ENCODE peak calls at places on chromosomes 13 and 19, in seven cellular contexts. Q is esophagus squamous epithelium, G is epithelial cell of proximal tubule, F is IMR-90, Z is AG09319, I is upper lobe of right lung, U is fibroblast of lung. E is an unnamed sample.

GRCh38 chr13:39451860-39452301 is 151.1 kb downstream of the LHFPL6 start:
- DNase-seq in Z (no peak), I (no peak), F (peak; percentile 30), Q (no peak), U (peak; percentile 58), G (no peak), E (no peak)

GRCh38 chr19:13537454-13537853 is 31.2 kb upstream of the CACNA1A start:
- DNase-seq in I (no peak), Q (no peak), G (no peak), F (no peak), U (no peak), Z (no peak), E (no peak)

GRCh38 chr19:17420267-17420924 is 549 bp downstream of the MVB12A start:
- DNase-seq in I (peak; percentile 76), Z (no peak), G (no peak), U (no peak), F (no peak), Q (no peak), E (no peak)

GRCh38 chr13:37136187-37136586 is 30.7 kb upstream of the CSNK1A1L start:
- DNase-seq in Z (no peak), I (no peak), G (no peak), F (peak; percentile 17), U (no peak), Q (no peak), E (no peak)

GRCh38 chr19:39363909-39364457 is 21.8 kb downstream of the SAMD4B start:
- DNase-seq in Z (no peak), Q (no peak), U (peak; percentile 67), I (peak; percentile 40), F (peak; percentile 80), G (no peak), E (no peak)

GRCh38 chr19:33459220-33459619 is 62.4 kb downstream of the PEPD start:
- DNase-seq in I (no peak), G (no peak), U (no peak), Z (no peak), Q (no peak), F (no peak), E (no peak)

GRCh38 chr19:11496391-11497163 is 9.1 kb downstream of the ZNF653 start:
- DNase-seq in Q (no peak), F (peak; percentile 86), G (peak; percentile 16), I (peak; percentile 82), U (peak; percentile 83), Z (peak; percentile 29), E (peak; percentile 71)

GRCh38 chr19:38251564-38252051 is 4.6 kb downstream of the PPP1R14A start:
- DNase-seq in G (no peak), Z (no peak), U (peak; percentile 41), F (no peak), Q (no peak), I (no peak), E (peak; percentile 80)

GRCh38 chr13:98838776-98839175 is 86.3 kb upstream of the SLC15A1 start:
- DNase-seq in I (no peak), Z (no peak), F (peak; percentile 50), G (no peak), Q (no peak), U (peak; percentile 42), E (no peak)

GRCh38 chr13:75480691-75481175 is 1.2 kb downstream of the TBC1D4 start:
- DNase-seq in U (peak; percentile 63), I (peak; percentile 83), Q (no peak), Z (no peak), G (no peak), F (peak; percentile 37), E (peak; percentile 74)

DNA sequence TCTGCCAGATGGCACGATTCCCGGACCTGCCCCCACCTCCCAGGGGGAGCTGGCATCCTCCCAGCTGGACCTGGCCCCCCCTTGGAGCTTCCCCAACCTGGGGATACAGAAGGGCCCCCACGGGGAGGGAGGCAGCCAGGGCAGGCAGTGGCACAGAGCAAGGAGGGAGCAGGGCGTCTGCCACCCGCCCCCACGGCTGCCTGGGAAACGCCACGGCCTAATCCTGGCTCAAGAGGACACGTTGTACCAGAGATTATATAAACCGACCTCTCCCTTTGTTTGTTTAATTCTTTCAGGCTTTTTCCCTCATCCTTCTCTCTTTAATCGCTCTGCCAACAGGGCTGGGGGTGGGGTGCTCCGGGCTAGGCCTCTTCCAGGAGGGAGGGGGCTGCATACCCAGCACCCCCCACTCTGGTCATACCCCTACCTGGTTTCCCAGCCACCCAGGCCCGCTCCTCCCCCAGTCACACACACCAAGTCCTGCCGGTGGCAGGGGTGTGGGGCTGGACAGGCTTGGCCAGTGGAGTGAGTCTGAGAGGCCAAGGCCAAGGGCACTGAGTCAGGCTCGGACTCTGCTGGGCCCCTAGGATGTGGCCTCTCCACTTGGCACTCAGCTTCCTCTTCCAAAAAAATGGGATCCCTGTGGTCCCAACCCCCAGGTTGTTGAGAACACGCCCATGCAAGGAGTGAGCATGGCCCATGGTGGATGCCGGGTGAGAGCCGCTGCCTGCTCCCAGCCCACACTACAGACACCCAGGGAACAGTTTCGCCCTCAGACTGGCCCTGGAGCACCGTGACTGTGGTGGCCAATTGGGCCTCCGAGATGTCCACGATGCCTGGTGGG is 29.5 kb upstream of the NFIC start:
- DNase-seq in I (peak; percentile 96), Z (no peak), U (peak; percentile 94), G (peak; percentile 56), Q (no peak), F (peak; percentile 48), E (peak; percentile 38)
- TF ChIP-seq CTCF in I (no peak), Z (no peak), U (no peak), G (no peak), Q (no peak), F (no peak), E (no peak)

GRCh38 chr13:49456156-49456555 is 12.1 kb downstream of the SETDB2 start:
- DNase-seq in Q (no peak), F (peak; percentile 27), I (no peak), U (peak; percentile 72), Z (no peak), G (no peak), E (no peak)
- TF ChIP-seq CTCF in Q (no peak), F (no peak), I (no peak), U (no peak), Z (no peak), G (no peak), E (no peak)

GRCh38 chr19:48330012-48330681 is 4.8 kb downstream of the EMP3 start:
- DNase-seq in G (no peak), I (peak; percentile 90), Q (peak; percentile 39), U (no peak), Z (no peak), F (no peak), E (peak; percentile 69)
- TF ChIP-seq CTCF in G (no peak), I (no peak), Q (no peak), U (no peak), Z (no peak), F (no peak), E (peak; percentile 25)

DNA sequence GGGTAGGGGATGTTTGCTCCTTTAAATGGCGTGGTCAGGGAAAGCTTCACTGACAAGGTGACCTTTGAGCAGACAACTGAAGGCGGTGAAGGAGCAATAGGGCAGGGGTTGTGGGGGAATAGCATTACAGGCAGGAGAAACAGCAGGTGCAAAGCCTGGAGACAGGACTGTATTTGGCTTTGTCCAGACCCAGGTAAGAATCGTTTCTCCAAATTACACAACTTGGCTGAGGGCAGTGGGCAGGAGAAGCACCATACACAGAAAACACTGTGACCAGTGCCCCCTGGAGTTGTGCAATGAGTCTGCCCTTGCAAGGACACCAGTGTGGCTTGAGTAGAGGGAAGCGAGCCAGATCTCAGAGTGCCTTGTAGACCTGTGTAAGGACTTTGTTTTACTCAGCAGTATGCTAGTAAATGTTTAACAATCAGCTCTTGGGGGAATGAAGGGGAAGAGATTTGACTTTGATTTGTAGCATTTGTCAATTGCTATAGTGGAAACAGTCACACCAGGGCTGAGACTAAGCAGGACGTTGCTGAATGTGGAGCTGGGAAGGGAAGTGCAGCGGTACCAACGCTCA is 360.0 kb downstream of the DCT start:
- DNase-seq in I (peak; percentile 66), U (no peak), F (no peak), Q (no peak), Z (no peak), G (peak; percentile 63), E (no peak)
- TF ChIP-seq CTCF in I (peak; percentile 7), U (no peak), F (no peak), Q (no peak), Z (no peak), G (peak; percentile 50), E (no peak)

GRCh38 chr19:47227347-47228167 is 3.4 kb downstream of the BBC3 start:
- DNase-seq in I (peak; percentile 95), Z (peak; percentile 93), Q (peak; percentile 59), G (no peak), U (peak; percentile 97), F (peak; percentile 94), E (peak; percentile 63)

GRCh38 chr19:47228937-47229673 is 1.9 kb downstream of the BBC3 start:
- DNase-seq in U (peak; percentile 50), F (peak; percentile 61), I (peak; percentile 67), Z (no peak), G (no peak), Q (no peak), E (no peak)

GRCh38 chr19:47226426-47227346 is 4.3 kb downstream of the BBC3 start:
- DNase-seq in Z (peak; percentile 67), Q (no peak), I (peak; percentile 92), F (peak; percentile 67), G (no peak), U (peak; percentile 79), E (no peak)

GRCh38 chr19:47228168-47228936 is 2.6 kb downstream of the BBC3 start:
- DNase-seq in U (peak; percentile 11), Z (no peak), I (peak; percentile 84), Q (no peak), F (peak; percentile 17), G (no peak), E (no peak)

DNA sequence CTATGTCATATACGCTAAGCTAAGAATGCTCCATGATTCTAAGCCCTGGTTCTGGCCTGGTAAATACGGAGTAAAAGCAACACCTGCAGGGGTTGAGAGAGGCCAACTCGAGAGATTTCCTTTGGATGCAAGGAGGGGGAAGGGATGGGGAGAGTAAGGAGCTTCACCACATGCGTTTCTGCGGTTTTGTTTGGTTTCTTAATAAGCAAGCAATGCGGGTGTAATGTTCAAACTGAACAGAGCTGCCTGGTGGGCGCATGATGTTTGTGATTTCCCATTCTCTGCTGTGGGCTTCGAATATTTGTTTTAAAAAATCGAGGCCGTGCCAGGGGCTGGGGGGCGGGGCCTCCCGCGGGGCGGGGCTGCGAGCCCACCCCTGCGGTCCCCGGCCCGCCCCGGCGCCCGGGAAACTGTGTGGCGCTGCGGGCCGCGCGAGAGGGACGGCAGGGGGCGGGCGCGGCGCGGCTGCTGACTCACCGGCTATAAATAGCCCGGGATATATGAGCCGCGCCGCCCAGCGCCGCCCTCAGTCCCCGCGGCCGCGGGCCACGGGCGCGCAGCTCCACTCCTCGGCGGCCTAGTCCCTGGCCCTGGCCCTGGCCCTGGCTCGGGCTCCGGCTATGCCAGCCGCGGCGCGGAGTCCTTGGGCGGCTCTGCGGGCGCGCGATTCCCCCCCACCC is 5.1 kb downstream of the BBC3 start:
- DNase-seq in F (peak; percentile 84), Z (peak; percentile 78), U (peak; percentile 87), Q (no peak), G (no peak), I (peak; percentile 94), E (peak; percentile 34)
- TF ChIP-seq CTCF in F (peak; percentile 39), Z (peak; percentile 1), U (no peak), Q (peak; percentile 30), G (no peak), I (peak; percentile 29), E (no peak)

GRCh38 chr13:42498521-42498920 is 75.4 kb upstream of the TNFSF11 start:
- DNase-seq in F (no peak), U (no peak), Q (no peak), G (no peak), I (no peak), Z (no peak), E (no peak)
- TF ChIP-seq CTCF in F (no peak), U (no peak), Q (no peak), G (no peak), I (no peak), Z (no peak), E (no peak)